ENCODE peak calls at places on chromosome 2, in four cellular contexts. One of them, this sample, is unnamed.

GRCh38 chr2:30355306-30355705 is 91.7 kb upstream of the LCLAT1 start:
- DNase-seq in A549: no peak
- DNase-seq in NB4: no peak
- DNase-seq in heart left ventricle: no peak
- DNase-seq in this sample: no peak

GRCh38 chr2:26595146-26595545 is 46.0 kb downstream of the CIB4 start:
- DNase-seq in A549: no peak
- DNase-seq in NB4: no peak
- DNase-seq in heart left ventricle: no peak
- DNase-seq in this sample: no peak

GRCh38 chr2:20490300-20491181 is 43.7 kb downstream of the RHOB start:
- DNase-seq in A549: no peak
- DNase-seq in NB4: no peak
- DNase-seq in heart left ventricle: no peak
- DNase-seq in this sample: no peak

GRCh38 chr2:168233726-168234406 is 13.5 kb downstream of the STK39 start:
- DNase-seq in A549: no peak
- DNase-seq in NB4: no peak
- DNase-seq in heart left ventricle: no peak
- DNase-seq in this sample: no peak

GRCh38 chr2:222526480-222527277 is 102.3 kb downstream of the SGPP2 start:
- DNase-seq in A549: no peak
- DNase-seq in NB4: no peak
- DNase-seq in heart left ventricle: no peak
- DNase-seq in this sample: no peak

GRCh38 chr2:95122197-95122551 is 566 bp upstream of the MRPS5 start:
- DNase-seq in A549: no peak
- DNase-seq in NB4: no peak
- DNase-seq in heart left ventricle: no peak
- DNase-seq in this sample: no peak

GRCh38 chr2:127011136-127011740 is 95.7 kb downstream of the BIN1 start:
- DNase-seq in A549: no peak
- DNase-seq in NB4: no peak
- DNase-seq in heart left ventricle: no peak
- DNase-seq in this sample: no peak

GRCh38 chr2:102289129-102289528 is 22.2 kb upstream of the IL1RL1 start:
- DNase-seq in A549: no peak
- DNase-seq in NB4: no peak
- DNase-seq in heart left ventricle: no peak
- DNase-seq in this sample: no peak

GRCh38 chr2:61536723-61537581 is 1.2 kb downstream of the XPO1 start:
- DNase-seq in A549: peak; percentile 64
- DNase-seq in NB4: peak; percentile 99
- DNase-seq in heart left ventricle: peak; percentile 88
- DNase-seq in this sample: peak; percentile 74
- TF ChIP-seq POLR2A in A549: peak; percentile 73
- TF ChIP-seq POLR2A in NB4: peak; percentile 85
- TF ChIP-seq POLR2A in heart left ventricle: no peak
- TF ChIP-seq POLR2A in this sample: peak; percentile 70

GRCh38 chr2:231711677-231712461 is 3.5 kb downstream of the PTMA start:
- DNase-seq in A549: no peak
- DNase-seq in NB4: peak; percentile 34
- DNase-seq in heart left ventricle: no peak
- DNase-seq in this sample: no peak
- TF ChIP-seq POLR2A in A549: no peak
- TF ChIP-seq POLR2A in NB4: no peak
- TF ChIP-seq POLR2A in heart left ventricle: no peak
- TF ChIP-seq POLR2A in this sample: no peak

GRCh38 chr2:96868555-96869280 is 1.2 kb downstream of the SEMA4C start:
- DNase-seq in A549: peak; percentile 89
- DNase-seq in NB4: peak; percentile 96
- DNase-seq in heart left ventricle: peak; percentile 90
- DNase-seq in this sample: peak; percentile 95

GRCh38 chr2:96870631-96871255 is 863 bp upstream of the SEMA4C start:
- DNase-seq in A549: no peak
- DNase-seq in NB4: no peak
- DNase-seq in heart left ventricle: no peak
- DNase-seq in this sample: no peak

GRCh38 chr2:96869281-96869823 is 528 bp downstream of the SEMA4C start:
- DNase-seq in A549: no peak
- DNase-seq in NB4: peak; percentile 50
- DNase-seq in heart left ventricle: peak; percentile 90
- DNase-seq in this sample: peak; percentile 73

GRCh38 chr2:96867756-96868554 is 1.9 kb downstream of the SEMA4C start:
- DNase-seq in A549: no peak
- DNase-seq in NB4: peak; percentile 65
- DNase-seq in heart left ventricle: no peak
- DNase-seq in this sample: no peak

GRCh38 chr2:96869824-96870630 is at the start of gene SEMA4C:
- DNase-seq in A549: peak; percentile 30
- DNase-seq in NB4: peak; percentile 56
- DNase-seq in heart left ventricle: peak; percentile 86
- DNase-seq in this sample: peak; percentile 50
- TF ChIP-seq POLR2A in A549: peak; percentile 40
- TF ChIP-seq POLR2A in NB4: no peak
- TF ChIP-seq POLR2A in heart left ventricle: peak; percentile 72
- TF ChIP-seq POLR2A in this sample: peak; percentile 74

GRCh38 chr2:39120771-39121522 is at the start of gene SOS1:
- DNase-seq in A549: peak; percentile 90
- DNase-seq in NB4: peak; percentile 97
- DNase-seq in heart left ventricle: peak; percentile 97
- DNase-seq in this sample: peak; percentile 89
- TF ChIP-seq POLR2A in A549: peak; percentile 88
- TF ChIP-seq POLR2A in NB4: peak; percentile 83
- TF ChIP-seq POLR2A in heart left ventricle: peak; percentile 89
- TF ChIP-seq POLR2A in this sample: peak; percentile 79

DNA sequence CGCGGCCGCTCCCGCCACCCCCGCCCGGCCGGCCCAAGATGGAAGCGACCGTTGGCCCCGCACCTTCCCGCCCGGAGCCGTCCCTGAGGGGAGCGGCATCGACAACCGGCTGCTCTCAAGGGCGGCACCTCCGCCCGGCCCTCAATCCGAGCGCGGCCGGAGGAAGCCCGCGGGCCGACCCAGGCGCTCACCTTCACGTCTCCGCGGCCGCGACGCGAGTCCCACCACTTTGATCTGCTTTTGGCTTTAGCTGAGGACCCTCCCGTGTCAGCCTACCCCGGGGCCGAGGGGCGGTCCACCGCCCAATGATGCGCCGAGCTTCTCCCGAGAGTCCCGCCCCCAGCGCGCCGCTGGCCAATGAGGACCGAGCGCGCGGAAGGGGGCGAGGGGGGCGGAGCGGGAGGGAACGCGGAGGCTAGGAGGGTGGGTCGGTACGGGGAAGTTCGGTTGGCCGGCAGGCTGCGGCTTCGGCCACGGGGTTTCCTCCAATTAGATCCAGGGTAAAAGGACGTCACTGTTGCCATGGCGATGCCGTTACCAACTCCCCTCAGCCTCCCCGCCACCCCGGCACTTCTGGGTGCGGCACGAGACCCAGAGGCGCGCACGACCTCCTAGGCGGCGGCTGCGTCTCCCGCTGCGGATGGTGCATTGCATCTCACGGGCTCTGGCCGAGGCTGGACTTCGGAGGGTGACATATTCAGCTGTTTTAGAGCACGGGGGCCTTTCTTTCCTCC is at the start of gene YWHAQ:
- DNase-seq in A549: peak; percentile 99
- DNase-seq in NB4: peak; percentile 100
- DNase-seq in heart left ventricle: peak; percentile 99
- DNase-seq in this sample: peak; percentile 95
- TF ChIP-seq POLR2A in A549: peak; percentile 98
- TF ChIP-seq POLR2A in NB4: peak; percentile 82
- TF ChIP-seq POLR2A in heart left ventricle: peak; percentile 98
- TF ChIP-seq POLR2A in this sample: peak; percentile 95

GRCh38 chr2:100928235-100928634 is 73.9 kb upstream of the RPL31 start:
- DNase-seq in A549: no peak
- DNase-seq in NB4: no peak
- DNase-seq in heart left ventricle: no peak
- DNase-seq in this sample: no peak

GRCh38 chr2:100921685-100922161 is 80.4 kb upstream of the RPL31 start:
- DNase-seq in A549: no peak
- DNase-seq in NB4: no peak
- DNase-seq in heart left ventricle: no peak
- DNase-seq in this sample: no peak

GRCh38 chr2:100924122-100924519 is 78.0 kb upstream of the RPL31 start:
- DNase-seq in A549: no peak
- DNase-seq in NB4: no peak
- DNase-seq in heart left ventricle: no peak
- DNase-seq in this sample: no peak

GRCh38 chr2:100923461-100924020 is 78.5 kb upstream of the RPL31 start:
- DNase-seq in A549: no peak
- DNase-seq in NB4: no peak
- DNase-seq in heart left ventricle: no peak
- DNase-seq in this sample: no peak

GRCh38 chr2:100924520-100925451 is 77.3 kb upstream of the RPL31 start:
- DNase-seq in A549: no peak
- DNase-seq in NB4: no peak
- DNase-seq in heart left ventricle: no peak
- DNase-seq in this sample: peak; percentile 68
- TF ChIP-seq POLR2A in A549: no peak
- TF ChIP-seq POLR2A in NB4: no peak
- TF ChIP-seq POLR2A in heart left ventricle: no peak
- TF ChIP-seq POLR2A in this sample: no peak

GRCh38 chr2:165529130-165529529 is 59.6 kb downstream of the CSRNP3 start:
- DNase-seq in A549: no peak
- DNase-seq in NB4: peak; percentile 20
- DNase-seq in heart left ventricle: no peak
- DNase-seq in this sample: no peak

GRCh38 chr2:165533331-165533730 is 63.8 kb downstream of the CSRNP3 start:
- DNase-seq in A549: no peak
- DNase-seq in NB4: no peak
- DNase-seq in heart left ventricle: no peak
- DNase-seq in this sample: no peak

GRCh38 chr2:165522746-165523145 is 53.2 kb downstream of the CSRNP3 start:
- DNase-seq in A549: no peak
- DNase-seq in NB4: no peak
- DNase-seq in heart left ventricle: no peak
- DNase-seq in this sample: no peak

GRCh38 chr2:165524720-165525119 is 55.2 kb downstream of the CSRNP3 start:
- DNase-seq in A549: no peak
- DNase-seq in NB4: no peak
- DNase-seq in heart left ventricle: no peak
- DNase-seq in this sample: no peak

GRCh38 chr2:165528691-165529090 is 59.2 kb downstream of the CSRNP3 start:
- DNase-seq in A549: no peak
- DNase-seq in NB4: no peak
- DNase-seq in heart left ventricle: no peak
- DNase-seq in this sample: no peak
- TF ChIP-seq POLR2A in A549: no peak
- TF ChIP-seq POLR2A in NB4: no peak
- TF ChIP-seq POLR2A in heart left ventricle: no peak
- TF ChIP-seq POLR2A in this sample: no peak

DNA sequence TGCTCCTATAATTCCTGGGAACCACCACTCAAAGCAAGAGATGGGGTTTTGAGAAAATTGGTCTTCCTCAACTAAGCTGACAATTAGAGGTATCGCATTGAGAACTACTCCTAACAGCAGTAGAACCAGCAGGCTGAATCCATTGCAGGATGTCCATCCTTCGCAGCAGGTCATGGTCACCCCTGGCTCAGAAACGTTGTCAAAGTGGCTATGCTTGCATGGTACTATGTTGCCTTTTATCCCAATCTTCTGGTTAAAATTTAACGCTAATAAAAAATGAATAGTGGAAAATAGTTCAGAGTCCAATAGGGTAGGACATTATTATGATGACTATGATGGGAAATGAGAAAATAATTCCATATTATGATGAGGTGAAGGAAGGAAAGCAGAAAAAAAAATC is at the start of gene TM4SF20:
- DNase-seq in A549: no peak
- DNase-seq in NB4: no peak
- DNase-seq in heart left ventricle: no peak
- DNase-seq in this sample: no peak
- TF ChIP-seq POLR2A in A549: no peak
- TF ChIP-seq POLR2A in NB4: no peak
- TF ChIP-seq POLR2A in heart left ventricle: no peak
- TF ChIP-seq POLR2A in this sample: no peak

GRCh38 chr2:234949762-234950434 is 1.9 kb upstream of the SH3BP4 start:
- DNase-seq in A549: no peak
- DNase-seq in NB4: no peak
- DNase-seq in heart left ventricle: no peak
- DNase-seq in this sample: no peak

GRCh38 chr2:234952270-234953115 is 676 bp downstream of the SH3BP4 start:
- DNase-seq in A549: no peak
- DNase-seq in NB4: no peak
- DNase-seq in heart left ventricle: no peak
- DNase-seq in this sample: no peak

GRCh38 chr2:234950435-234950729 is 1.4 kb upstream of the SH3BP4 start:
- DNase-seq in A549: no peak
- DNase-seq in NB4: no peak
- DNase-seq in heart left ventricle: no peak
- DNase-seq in this sample: no peak

GRCh38 chr2:234950730-234951385 is 959 bp upstream of the SH3BP4 start:
- DNase-seq in A549: no peak
- DNase-seq in NB4: no peak
- DNase-seq in heart left ventricle: no peak
- DNase-seq in this sample: no peak

DNA sequence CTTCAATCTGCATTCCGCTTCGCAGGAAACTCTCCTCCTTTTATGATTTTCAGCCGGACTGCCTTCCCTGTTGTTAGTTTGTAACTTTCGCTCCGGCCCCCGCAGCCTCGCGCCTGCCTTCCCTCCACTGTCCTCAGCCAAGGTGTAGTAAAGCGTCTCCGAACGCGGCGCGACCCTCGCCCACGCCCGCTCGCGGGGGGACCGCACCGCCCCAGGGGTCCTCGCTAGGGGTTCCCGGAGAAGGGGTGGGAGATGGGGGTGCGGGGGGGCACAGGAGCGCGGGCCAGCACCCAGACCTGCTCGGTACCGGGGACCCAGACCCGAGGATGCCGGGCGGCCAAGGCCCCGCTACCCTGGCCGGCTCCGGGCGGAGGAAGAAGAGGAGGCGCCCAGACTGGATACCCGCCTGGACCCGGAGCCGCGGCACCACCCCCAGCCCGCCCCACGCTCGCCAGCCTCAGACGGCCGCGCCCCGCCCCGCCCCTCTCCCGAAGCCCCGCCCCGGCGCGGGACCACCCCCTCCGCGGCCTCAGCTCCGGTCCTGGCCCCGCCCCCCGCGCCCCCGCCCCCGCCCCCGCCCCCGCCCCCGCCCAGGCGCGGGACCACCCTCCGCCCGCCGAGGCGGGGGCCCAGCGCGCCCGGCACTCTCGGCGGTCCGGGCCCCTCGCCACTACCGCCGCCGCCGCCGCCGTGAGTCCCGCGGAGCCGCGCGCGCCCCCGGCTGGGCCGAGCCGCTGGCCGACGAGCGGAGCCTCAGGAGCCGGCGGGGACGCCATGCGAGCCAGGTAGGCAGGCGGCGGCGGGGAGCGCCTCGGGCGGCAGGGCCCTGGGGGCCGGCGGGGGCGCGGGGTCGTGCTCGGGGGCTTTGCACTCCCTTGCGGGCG is at the start of gene SH3BP4:
- DNase-seq in A549: peak; percentile 63
- DNase-seq in NB4: no peak
- DNase-seq in heart left ventricle: peak; percentile 90
- DNase-seq in this sample: peak; percentile 75
- TF ChIP-seq POLR2A in A549: no peak
- TF ChIP-seq POLR2A in NB4: no peak
- TF ChIP-seq POLR2A in heart left ventricle: peak; percentile 17
- TF ChIP-seq POLR2A in this sample: peak; percentile 51